ENCODE peak calls at places on chromosomes 16 and 17, in six cellular contexts. S is ovary, G is spleen, F is tibial artery, P is H9, V is left ventricle myocardium inferior. Q is an unnamed sample.

GRCh38 chr16:66740010-66740409 is 11.4 kb downstream of the DYNC1LI2 start:
- DNase-seq in P (peak; percentile 60), G (no peak), F (no peak), S (no peak), V (no peak), Q (no peak)

GRCh38 chr16:62829084-62829483 is 792.8 kb upstream of the CDH8 start:
- DNase-seq in P (no peak), F (no peak), S (no peak), G (no peak), V (no peak), Q (no peak)

GRCh38 chr17:57733085-57733484 is 12.0 kb downstream of the CCDC182 start:
- DNase-seq in V (no peak), S (no peak), F (no peak), G (no peak), P (no peak), Q (no peak)

GRCh38 chr17:15453246-15453645 is 14.2 kb downstream of the CDRT4 start:
- DNase-seq in P (no peak), G (no peak), V (no peak), S (no peak), F (no peak), Q (no peak)

GRCh38 chr17:65936013-65936412 is 255.9 kb downstream of the CEP112 start:
- DNase-seq in F (no peak), V (no peak), G (no peak), S (no peak), P (no peak), Q (no peak)

GRCh38 chr16:14386115-14386514 is 243.9 kb downstream of the PARN start:
- DNase-seq in V (no peak), P (no peak), G (no peak), F (no peak), S (no peak), Q (no peak)

GRCh38 chr16:89842471-89843408 is 14.5 kb downstream of the SPIRE2 start:
- DNase-seq in F (no peak), G (no peak), V (no peak), S (no peak), P (peak; percentile 22), Q (no peak)

GRCh38 chr16:85384831-85385462 is 228.2 kb upstream of the GSE1 start:
- DNase-seq in V (peak; percentile 6), F (no peak), P (no peak), S (peak; percentile 35), G (peak; percentile 71), Q (peak; percentile 85)

GRCh38 chr17:35612924-35613521 is 25.9 kb downstream of the AP2B1 start:
- DNase-seq in S (peak; percentile 46), F (peak; percentile 50), P (no peak), G (no peak), V (no peak), Q (no peak)

GRCh38 chr17:3750296-3750695 is 26.6 kb downstream of the HASPIN start:
- DNase-seq in V (no peak), P (no peak), F (no peak), G (no peak), S (no peak), Q (no peak)

GRCh38 chr16:10521681-10522274 is 58.6 kb downstream of the EMP2 start:
- DNase-seq in S (peak; percentile 56), V (no peak), P (peak; percentile 61), G (no peak), F (peak; percentile 70), Q (no peak)

DNA sequence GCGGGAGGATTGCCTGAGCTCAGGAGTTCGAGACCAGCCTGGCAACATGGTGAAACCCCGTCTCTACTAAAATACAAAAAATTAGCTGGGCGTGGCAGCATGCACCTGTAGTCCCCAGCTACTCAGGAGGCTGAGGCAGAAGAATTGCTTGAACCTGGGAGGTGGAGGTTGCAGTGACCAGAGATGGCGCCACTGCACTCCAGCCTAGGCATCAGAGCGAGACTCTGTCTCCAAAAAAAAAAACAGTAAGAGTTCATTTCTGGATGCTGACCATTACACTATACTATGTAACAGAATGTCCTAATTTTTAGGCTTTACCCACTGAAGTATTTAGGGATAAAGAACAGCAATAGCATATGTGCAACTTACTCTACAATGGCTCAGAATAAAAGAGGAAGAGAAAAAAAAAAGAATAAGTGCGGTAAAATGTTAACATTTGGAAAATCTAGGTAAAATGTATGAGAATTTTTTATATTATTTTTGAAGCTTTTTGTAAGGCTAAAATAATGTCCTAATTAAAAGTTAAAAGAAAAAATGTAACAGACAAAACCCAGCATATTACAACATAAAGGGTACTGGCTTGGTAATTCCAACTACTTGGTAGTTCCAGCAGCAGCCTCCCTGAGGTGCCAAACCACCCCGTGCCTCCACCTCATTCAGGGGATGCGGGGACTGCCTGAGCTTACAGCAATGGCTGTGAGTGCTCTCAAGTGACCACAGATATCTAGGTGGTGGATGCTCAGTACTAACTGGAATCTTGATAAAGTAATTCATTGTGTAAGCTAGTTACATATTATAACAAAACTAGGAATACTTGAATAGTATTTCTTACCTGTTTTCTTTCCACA is 10.9 kb downstream of the COPS3 start:
- DNase-seq in G (no peak), S (no peak), F (no peak), V (no peak), P (peak; percentile 60), Q (peak; percentile 26)
- TF ChIP-seq CTCF in G (peak; percentile 32), S (no peak), F (no peak), V (no peak), P (peak; percentile 79), Q (peak; percentile 13)

GRCh38 chr17:7217113-7217987 is 2.3 kb downstream of the DLG4 start:
- DNase-seq in F (no peak), V (peak; percentile 60), S (peak; percentile 74), P (peak; percentile 75), G (no peak), Q (no peak)

GRCh38 chr17:7219812-7220592 is at the start of the genes ACADVL and DLG4:
- DNase-seq in G (peak; percentile 96), P (peak; percentile 90), V (peak; percentile 95), F (peak; percentile 94), S (peak; percentile 95), Q (peak; percentile 93)

GRCh38 chr17:7219434-7219811 is 213 bp downstream of the DLG4 start:
- DNase-seq in F (no peak), G (no peak), P (no peak), S (no peak), V (no peak), Q (no peak)

GRCh38 chr17:7218166-7218565 is 1.5 kb downstream of the DLG4 start:
- DNase-seq in V (no peak), G (no peak), P (no peak), S (peak; percentile 45), F (no peak), Q (no peak)

GRCh38 chr17:7218774-7219173 is 862 bp downstream of the DLG4 start:
- DNase-seq in S (no peak), F (no peak), P (no peak), V (no peak), G (no peak), Q (no peak)
- H3K4me1 ChIP-seq in S (peaks cover 17% of the 10 kb centered on the region), F (peaks cover 47% of the 10 kb centered on the region), P (no peaks in the 10 kb centered on the region), V (peaks cover 97% of the 10 kb centered on the region), G (peaks cover 89% of the 10 kb centered on the region), Q (peaks cover 51% of the 10 kb centered on the region)

GRCh38 chr16:11740567-11740966 is 2.1 kb downstream of the TXNDC11 start:
- DNase-seq in F (no peak), G (no peak), S (no peak), P (no peak), V (no peak), Q (no peak)

GRCh38 chr16:11742536-11743307 is at the start of gene TXNDC11:
- DNase-seq in P (peak; percentile 97), G (peak; percentile 100), V (peak; percentile 99), S (peak; percentile 100), F (peak; percentile 99), Q (peak; percentile 100)

GRCh38 chr16:11744075-11744470 is 1.4 kb upstream of the TXNDC11 start:
- DNase-seq in F (no peak), G (no peak), S (no peak), V (no peak), P (no peak), Q (no peak)

GRCh38 chr16:11743308-11744074 is 834 bp upstream of the TXNDC11 start:
- DNase-seq in P (no peak), F (peak; percentile 71), V (no peak), G (peak; percentile 84), S (no peak), Q (no peak)

DNA sequence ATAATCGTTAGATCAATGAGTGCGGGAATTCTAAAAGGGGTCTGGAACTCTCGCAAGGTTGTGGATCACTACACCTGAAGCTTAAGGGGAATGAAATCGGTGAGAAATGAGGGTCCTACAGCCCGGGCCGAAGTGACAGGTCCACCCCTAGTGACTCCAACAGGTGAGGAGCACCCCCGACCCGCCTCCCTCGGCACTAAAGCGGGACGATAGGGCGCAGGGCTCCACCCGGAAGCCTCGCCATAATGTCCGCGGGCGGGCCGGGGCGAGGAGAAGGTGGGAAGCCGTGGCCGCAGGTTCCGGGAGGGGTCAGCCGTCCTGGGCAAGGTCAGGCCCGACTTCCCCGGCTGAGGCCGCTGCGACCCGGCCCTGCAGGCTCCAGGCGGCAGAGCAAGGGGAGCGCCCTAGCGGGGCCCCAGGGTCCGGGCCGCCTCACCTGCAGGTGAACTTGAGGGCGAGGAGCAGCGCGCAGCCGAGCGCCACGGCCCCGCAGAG is 569 bp downstream of the TXNDC11 start:
- DNase-seq in V (peak; percentile 46), G (peak; percentile 93), P (peak; percentile 50), S (no peak), F (peak; percentile 28), Q (peak; percentile 83)
- TF ChIP-seq CTCF in V (peak; percentile 20), G (no peak), P (no peak), S (no peak), F (no peak), Q (no peak)

DNA sequence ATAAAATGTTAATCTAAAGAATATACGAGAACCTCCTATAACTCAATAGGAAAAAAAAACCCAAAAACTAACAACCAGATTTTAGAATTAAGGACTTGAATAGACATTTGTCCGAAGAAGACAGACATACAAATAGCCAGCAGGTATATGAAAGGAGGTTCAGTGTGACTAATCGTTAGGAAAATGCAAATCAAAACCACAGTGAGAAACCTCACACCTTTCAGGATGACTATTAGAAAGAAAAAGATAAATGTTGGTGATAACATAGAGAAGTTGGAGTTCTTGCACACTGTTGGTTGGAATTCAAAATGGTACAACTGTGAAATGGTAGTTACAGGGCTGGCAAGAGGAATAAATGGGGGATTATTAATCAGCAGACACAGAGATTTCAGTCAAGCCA is 339.0 kb downstream of the TMEM114 start:
- DNase-seq in G (no peak), F (no peak), S (no peak), V (no peak), P (no peak), Q (no peak)
- H3K4me1 ChIP-seq in G (no peaks in the 10 kb centered on the region), F (no peaks in the 10 kb centered on the region), S (no peaks in the 10 kb centered on the region), V (no peaks in the 10 kb centered on the region), P (no peaks in the 10 kb centered on the region), Q (peaks cover 8% of the 10 kb centered on the region)

GRCh38 chr17:75854881-75855309 is 240 bp downstream of the WBP2 start:
- DNase-seq in P (no peak), S (no peak), G (no peak), V (peak; percentile 58), F (no peak), Q (no peak)
- TF ChIP-seq CTCF in P (no peak), S (peak; percentile 28), G (no peak), V (no peak), F (no peak), Q (no peak)